ENCODE peak calls at places on chromosome 14, in four cellular contexts. N is astrocyte of the cerebellum, S is transverse colon, P is keratinocyte. I is an unnamed sample.

GRCh38 chr14:44895716-44896115 is 66.0 kb downstream of the KLHL28 start:
- DNase-seq in N (no peak), S (no peak), P (no peak), I (peak; percentile 72)

GRCh38 chr14:24071144-24071697 is at the start of gene CPNE6:
- DNase-seq in N (no peak), S (no peak), P (no peak), I (no peak)

GRCh38 chr14:98298481-98299227 is 973.3 kb downstream of the BCL11B start:
- DNase-seq in N (no peak), S (no peak), P (no peak), I (no peak)

GRCh38 chr14:75249251-75249957 is 29.2 kb upstream of the FOS start:
- DNase-seq in N (no peak), S (peak; percentile 73), P (no peak), I (no peak)

GRCh38 chr14:54462048-54462447 is 20.9 kb upstream of the CNIH1 start:
- DNase-seq in N (no peak), S (no peak), P (no peak), I (no peak)

GRCh38 chr14:21840765-21841164 is 167.1 kb upstream of the OR4E1 start:
- DNase-seq in N (no peak), S (no peak), P (no peak), I (no peak)

GRCh38 chr14:104601786-104602185 is 2.8 kb downstream of the TMEM179 start:
- DNase-seq in N (no peak), S (no peak), P (no peak), I (no peak)

GRCh38 chr14:25056688-25057078 is 6.7 kb upstream of the STXBP6 start:
- DNase-seq in N (no peak), S (no peak), P (no peak), I (no peak)

GRCh38 chr14:80959448-80960006 is 4.1 kb downstream of the TSHR start:
- DNase-seq in N (no peak), S (peak; percentile 46), P (no peak), I (no peak)

GRCh38 chr14:22735096-22735495 is 31.4 kb upstream of the OXA1L start:
- DNase-seq in N (no peak), S (no peak), P (no peak), I (no peak)

GRCh38 chr14:25150934-25151790 is 101.2 kb upstream of the STXBP6 start:
- DNase-seq in N (peak; percentile 34), S (no peak), P (peak; percentile 7), I (peak; percentile 34)

GRCh38 chr14:97634786-97635185 is 837.6 kb downstream of the VRK1 start:
- DNase-seq in N (no peak), S (no peak), P (no peak), I (no peak)

GRCh38 chr14:90658541-90658967 is 157.7 kb downstream of the TTC7B start:
- DNase-seq in N (no peak), S (no peak), P (no peak), I (peak; percentile 16)

GRCh38 chr14:67426161-67426560 is 14.2 kb upstream of the PLEK2 start:
- DNase-seq in N (no peak), S (no peak), P (no peak), I (no peak)

GRCh38 chr14:69763761-69764510 is 3.0 kb upstream of the SRSF5 start:
- DNase-seq in N (no peak), S (no peak), P (no peak), I (no peak)

GRCh38 chr14:68571928-68572525 is 220.8 kb downstream of the ZFP36L1 start:
- DNase-seq in N (no peak), S (no peak), P (no peak), I (no peak)

GRCh38 chr14:61215222-61216010 is 65.7 kb downstream of the TMEM30B start:
- DNase-seq in N (no peak), S (no peak), P (no peak), I (no peak)

GRCh38 chr14:69161590-69161989 is 8.7 kb upstream of the DCAF5 start:
- DNase-seq in N (no peak), S (no peak), P (no peak), I (no peak)

GRCh38 chr14:20615996-20616395 is 24.8 kb upstream of the RNASE12 start:
- DNase-seq in N (no peak), S (no peak), P (no peak), I (no peak)

GRCh38 chr14:90644882-90645281 is 171.3 kb downstream of the TTC7B start:
- DNase-seq in N (no peak), S (no peak), P (no peak), I (no peak)

GRCh38 chr14:67526676-67527459 is 6.2 kb upstream of the PLEKHH1 start:
- DNase-seq in N (peak; percentile 26), S (peak; percentile 49), P (peak; percentile 23), I (no peak)

GRCh38 chr14:90368946-90369721 is 27.7 kb upstream of the CALM1 start:
- DNase-seq in N (no peak), S (peak; percentile 50), P (no peak), I (no peak)

GRCh38 chr14:50068496-50068895 is 47.9 kb downstream of the VCPKMT start:
- DNase-seq in N (no peak), S (no peak), P (no peak), I (no peak)

GRCh38 chr14:86481105-86481504 is 951.2 kb downstream of the FLRT2 start:
- DNase-seq in N (no peak), S (no peak), P (no peak), I (no peak)

GRCh38 chr14:32702571-32702970 is 236.1 kb upstream of the NPAS3 start:
- DNase-seq in N (no peak), S (peak; percentile 15), P (no peak), I (no peak)

GRCh38 chr14:94062344-94062904 is 18.6 kb downstream of the DDX24 start:
- DNase-seq in N (peak; percentile 34), S (no peak), P (no peak), I (peak; percentile 34)

GRCh38 chr14:74785056-74785613 is 22.0 kb downstream of the YLPM1 start:
- DNase-seq in N (no peak), S (no peak), P (no peak), I (no peak)

GRCh38 chr14:68937790-68938514 is 41.1 kb downstream of the ACTN1 start:
- DNase-seq in N (no peak), S (peak; percentile 80), P (no peak), I (no peak)

GRCh38 chr14:91929700-91930099 is 17.8 kb downstream of the FBLN5 start:
- DNase-seq in N (no peak), S (no peak), P (no peak), I (no peak)

GRCh38 chr14:64218344-64219240 is 75.6 kb downstream of the ESR2 start:
- DNase-seq in N (no peak), S (no peak), P (no peak), I (no peak)

GRCh38 chr14:92605274-92605940 is 91.8 kb downstream of the RIN3 start:
- DNase-seq in N (no peak), S (no peak), P (no peak), I (no peak)

GRCh38 chr14:103483600-103483999 is 39.0 kb downstream of the CKB start:
- DNase-seq in N (peak; percentile 88), S (no peak), P (peak; percentile 38), I (peak; percentile 21)

GRCh38 chr14:106268013-106268727 is 741.8 kb downstream of the TMEM121 start:
- DNase-seq in N (no peak), S (peak; percentile 48), P (no peak), I (no peak)

GRCh38 chr14:75559451-75560187 is 18.8 kb upstream of the FLVCR2 start:
- DNase-seq in N (no peak), S (no peak), P (peak; percentile 36), I (no peak)

GRCh38 chr14:37198273-37198598 is 499 bp downstream of the MIPOL1 start:
- DNase-seq in N (no peak), S (no peak), P (no peak), I (no peak)
- TF ChIP-seq CTCF in N (no peak), S (no peak), P (no peak), I (no peak)

DNA sequence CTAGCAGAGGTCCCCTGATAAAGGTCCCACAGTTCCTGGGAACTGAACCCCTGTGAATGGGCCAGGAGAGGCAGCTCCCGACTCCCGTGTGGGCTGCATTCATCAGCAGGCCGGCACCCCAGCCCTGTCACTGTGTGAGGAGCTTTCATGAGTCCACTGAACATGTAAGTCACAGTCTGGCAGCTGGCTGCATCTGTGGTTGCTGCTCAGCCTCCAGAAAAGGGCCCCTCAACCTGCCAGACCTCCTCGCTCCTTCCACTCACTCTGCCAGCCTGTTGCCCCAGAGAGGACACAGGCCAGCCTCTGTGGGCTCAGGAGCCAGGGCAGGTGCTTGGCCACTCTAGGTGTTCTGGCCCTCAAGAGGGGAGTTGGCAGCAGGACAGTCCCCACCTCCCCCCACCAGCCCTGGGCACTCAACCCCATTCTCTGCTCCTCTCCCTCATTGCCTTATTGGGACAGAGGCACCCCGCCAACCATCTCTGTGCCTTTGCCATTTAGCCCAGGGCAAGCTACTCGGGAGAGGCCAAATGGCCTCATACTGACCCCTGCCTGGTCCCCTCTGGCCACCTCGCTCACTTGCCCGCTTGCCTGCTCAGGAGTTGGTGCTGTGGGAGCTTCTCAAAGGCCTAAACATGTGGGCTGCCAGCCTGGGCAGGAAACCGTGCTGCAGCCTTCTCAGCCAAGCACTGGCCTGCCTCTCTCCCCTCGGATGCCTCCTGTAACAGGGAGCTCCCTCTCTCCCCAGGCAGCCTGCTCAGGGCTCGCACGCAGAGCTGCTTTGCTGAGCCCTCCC is 1.9 kb downstream of the RTL1 start:
- DNase-seq in N (no peak), S (no peak), P (no peak), I (no peak)
- TF ChIP-seq CTCF in N (no peak), S (no peak), P (no peak), I (no peak)

DNA sequence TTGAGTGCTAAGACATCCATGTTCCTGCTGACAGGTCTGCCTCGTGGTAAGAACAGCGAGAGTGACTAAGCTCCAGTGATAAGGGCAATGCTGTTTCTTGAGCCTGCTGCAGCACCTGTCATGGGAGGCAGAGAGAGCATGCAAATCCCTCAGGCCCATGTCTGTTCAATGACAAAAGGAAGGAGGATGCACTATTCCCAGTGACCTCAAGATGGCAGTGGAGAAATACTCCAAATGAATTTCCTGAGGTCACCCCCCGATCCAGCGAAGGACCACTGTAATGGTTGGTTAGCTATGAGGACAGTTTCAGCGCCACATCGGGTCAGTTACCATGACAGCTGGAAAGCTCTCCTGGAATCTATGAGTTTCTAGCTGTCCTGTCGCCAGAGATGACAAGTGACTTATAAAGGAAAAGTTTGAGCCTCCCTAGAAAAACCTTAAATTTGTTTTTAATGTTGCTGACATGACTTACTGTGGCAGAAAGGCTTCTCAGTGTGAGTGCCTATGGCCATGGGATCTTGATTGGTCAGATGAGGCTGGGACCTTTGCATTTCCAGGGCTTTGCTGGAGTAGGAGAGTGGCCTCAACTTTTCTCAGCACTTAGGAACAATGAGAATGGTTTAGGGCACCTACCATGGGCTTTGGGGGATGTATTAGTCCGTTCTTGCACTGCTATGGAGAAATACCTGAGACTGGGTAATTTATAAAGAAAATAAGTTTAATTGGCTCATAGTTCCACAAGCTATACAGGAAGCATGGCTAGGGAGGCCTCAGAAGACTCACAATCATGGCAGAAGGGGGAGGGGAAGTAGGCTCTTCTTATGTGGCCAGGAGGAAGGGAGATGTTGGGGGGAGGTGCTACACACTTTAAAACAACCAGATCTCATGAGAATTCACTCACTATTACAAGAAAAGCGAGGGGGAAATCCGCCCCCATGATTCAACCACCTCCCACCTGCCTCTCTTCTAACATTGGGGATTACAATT is 88.0 kb upstream of the TMEM260 start:
- DNase-seq in N (peak; percentile 40), S (peak; percentile 11), P (peak; percentile 9), I (no peak)
- TF ChIP-seq CTCF in N (peak; percentile 81), S (peak; percentile 64), P (peak; percentile 70), I (peak; percentile 72)

DNA sequence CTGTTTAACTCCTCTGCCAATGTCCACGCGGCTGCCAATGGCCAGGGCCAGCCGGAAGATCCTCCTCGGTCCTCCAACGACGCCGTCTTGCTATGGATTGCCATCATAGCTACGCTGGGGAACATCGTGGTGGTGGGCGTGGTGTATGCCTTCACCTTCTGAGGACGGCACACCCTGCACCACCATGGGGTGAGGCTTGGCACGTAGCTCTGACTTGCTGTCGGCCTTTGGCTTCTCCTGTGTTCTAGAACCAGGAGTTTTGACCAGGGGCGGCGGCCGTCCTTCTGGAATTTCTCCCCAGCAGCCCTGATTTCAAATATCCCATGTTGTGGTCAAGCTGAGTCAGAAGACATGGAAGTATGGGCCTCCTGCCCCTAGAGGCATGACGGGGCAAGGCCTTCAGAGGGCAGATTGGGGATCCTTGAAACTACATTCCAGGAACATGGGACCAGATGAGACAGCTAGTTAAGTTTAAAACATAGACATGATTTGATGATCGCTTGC is 47.5 kb downstream of the C14orf132 start:
- DNase-seq in N (no peak), S (no peak), P (no peak), I (no peak)
- TF ChIP-seq CTCF in N (peak; percentile 15), S (no peak), P (peak; percentile 17), I (peak; percentile 12)

I was measured in AG04449.